ENCODE peak calls at places on chromosomes 12 and 14, in four cellular contexts. A is H1, B is K562, S is SK-N-SH. P is an unnamed sample.

GRCh38 chr14:106372870-106373657 is 846.7 kb downstream of the TMEM121 start:
- DNase-seq in S (peak), A (no peak), B (peak), P (no peak)

GRCh38 chr14:22407033-22407432 is 182.0 kb downstream of the DAD1 start:
- DNase-seq in B (no peak), A (no peak), S (no peak), P (no peak)

GRCh38 chr12:130127909-130128763 is 34.1 kb upstream of the FZD10 start:
- DNase-seq in S (no peak), B (no peak), A (no peak), P (no peak)

GRCh38 chr12:12689672-12690287 is 6.2 kb downstream of the GPR19 start:
- DNase-seq in B (no peak), S (no peak), A (no peak), P (no peak)

GRCh38 chr12:130253866-130254265 is 83.8 kb upstream of the PIWIL1 start:
- DNase-seq in A (no peak), B (no peak), S (no peak), P (no peak)

GRCh38 chr14:32329146-32329545 is at the start of gene AKAP6:
- DNase-seq in A (no peak), S (peak), B (no peak), P (no peak)

GRCh38 chr12:4824415-4824814 is 85.3 kb upstream of the KCNA1 start:
- DNase-seq in A (no peak), S (no peak), B (no peak), P (no peak)

GRCh38 chr12:5259523-5259922 is 172.4 kb upstream of the NTF3 start:
- DNase-seq in B (no peak), A (no peak), S (no peak), P (no peak)

GRCh38 chr14:97178781-97179180 is 381.6 kb downstream of the VRK1 start:
- DNase-seq in A (no peak), S (no peak), B (no peak), P (no peak)

GRCh38 chr12:95118138-95118787 is 44.8 kb upstream of the NR2C1 start:
- DNase-seq in S (no peak), B (no peak), A (no peak), P (no peak)

GRCh38 chr12:109329710-109330109 is 18.0 kb upstream of the MYO1H start:
- DNase-seq in B (no peak), A (no peak), S (no peak), P (no peak)

GRCh38 chr12:61213646-61214045 is 1046.6 kb upstream of the USP15 start:
- DNase-seq in A (no peak), S (no peak), B (no peak), P (no peak)

GRCh38 chr12:92424338-92424737 is 278.5 kb upstream of the PLEKHG7 start:
- DNase-seq in A (peak), B (no peak), S (no peak), P (no peak)

GRCh38 chr12:111287125-111287900 is 81.6 kb downstream of the PHETA1 start:
- DNase-seq in S (no peak), A (no peak), B (no peak), P (no peak)

GRCh38 chr14:80084196-80084595 is 127.1 kb downstream of the DIO2 start:
- DNase-seq in S (no peak), A (no peak), B (no peak), P (no peak)

GRCh38 chr12:52170827-52171226 is 21.0 kb downstream of the KRT80 start:
- DNase-seq in A (no peak), S (no peak), B (no peak), P (no peak)

GRCh38 chr14:90658541-90658967 is 157.7 kb downstream of the TTC7B start:
- DNase-seq in B (no peak), S (no peak), A (no peak), P (no peak)

GRCh38 chr12:126582231-126582630 is 1517.0 kb downstream of the AACS start:
- DNase-seq in A (no peak), B (no peak), S (no peak), P (no peak)

GRCh38 chr14:76926521-76927251 is 100.5 kb downstream of the LRRC74A start:
- DNase-seq in S (peak), A (no peak), B (no peak), P (no peak)

GRCh38 chr14:100679707-100680438 is 46.8 kb upstream of the DLK1 start:
- DNase-seq in B (no peak), A (no peak), S (no peak), P (no peak)

GRCh38 chr12:697426-697825 is 34.2 kb upstream of the NINJ2 start:
- DNase-seq in S (no peak), B (no peak), A (no peak), P (no peak)

GRCh38 chr12:503111-503761 is 43.5 kb downstream of the B4GALNT3 start:
- DNase-seq in S (no peak), B (no peak), A (no peak), P (no peak)

GRCh38 chr12:5514016-5514415 is 82.1 kb downstream of the NTF3 start:
- DNase-seq in S (no peak), B (no peak), A (no peak), P (no peak)

GRCh38 chr14:70909788-70910614 is 2.7 kb downstream of the PCNX1 start:
- DNase-seq in S (no peak), B (no peak), A (no peak), P (no peak)

GRCh38 chr14:72420749-72421452 is 473.0 kb downstream of the DPF3 start:
- DNase-seq in S (peak), A (peak), B (peak), P (peak)

GRCh38 chr12:107092669-107093546 is 441 bp downstream of the CRY1 start:
- DNase-seq in S (peak), A (no peak), B (peak), P (no peak)

GRCh38 chr12:77352941-77353340 is 287.6 kb upstream of the E2F7 start:
- DNase-seq in A (no peak), B (no peak), S (no peak), P (no peak)

GRCh38 chr14:103107941-103108748 is 13.6 kb downstream of the EXOC3L4 start:
- DNase-seq in B (peak), A (no peak), S (no peak), P (no peak)

GRCh38 chr12:94171595-94171930 is 23.2 kb downstream of the PLXNC1 start:
- DNase-seq in B (no peak), A (no peak), S (no peak), P (no peak)

GRCh38 chr14:87148655-87149054 is 844.3 kb downstream of the GALC start:
- DNase-seq in S (no peak), A (no peak), B (no peak), P (no peak)

GRCh38 chr12:52074006-52074405 is 4.2 kb downstream of the ATG101 start:
- DNase-seq in A (no peak), S (no peak), B (no peak), P (peak)

GRCh38 chr12:33825442-33825841 is 196.9 kb upstream of the ALG10 start:
- DNase-seq in S (no peak), B (no peak), A (no peak), P (no peak)

GRCh38 chr14:77120771-77121743 is 20.5 kb downstream of the ZDHHC22 start:
- DNase-seq in B (no peak), A (no peak), S (no peak), P (peak)

GRCh38 chr12:50003595-50003994 is 21.7 kb downstream of the RACGAP1 start:
- DNase-seq in B (no peak), A (no peak), S (no peak), P (no peak)

GRCh38 chr12:3869860-3870259 is 3.3 kb downstream of the PARP11 start:
- DNase-seq in B (no peak), S (no peak), A (no peak), P (no peak)

GRCh38 chr12:92942905-92943304 is 13.8 kb upstream of the EEA1 start:
- DNase-seq in B (no peak), S (no peak), A (no peak), P (no peak)

GRCh38 chr12:50637870-50638481 is 125.9 kb upstream of the ATF1 start:
- DNase-seq in B (no peak), S (peak), A (no peak), P (no peak)

GRCh38 chr12:44000309-44000952 is 164.6 kb downstream of the TMEM117 start:
- DNase-seq in A (peak), B (peak), S (peak), P (no peak)
- TF ChIP-seq NRF1 in A (no peak), B (no peak), S (no peak), P (no peak)

GRCh38 chr14:59771577-59771976 is 99.0 kb downstream of the RTN1 start:
- DNase-seq in B (no peak), S (peak), A (no peak), P (no peak)
- TF ChIP-seq NRF1 in B (no peak), S (no peak), A (no peak), P (no peak)

GRCh38 chr14:53879747-53880146 is 76.9 kb downstream of the BMP4 start:
- DNase-seq in A (no peak), S (no peak), B (no peak), P (no peak)

GRCh38 chr14:53881921-53882320 is 74.7 kb downstream of the BMP4 start:
- DNase-seq in A (no peak), B (no peak), S (no peak), P (no peak)

GRCh38 chr14:53882684-53883083 is 73.9 kb downstream of the BMP4 start:
- DNase-seq in B (no peak), S (no peak), A (no peak), P (no peak)

GRCh38 chr14:53880761-53881160 is 75.9 kb downstream of the BMP4 start:
- DNase-seq in S (no peak), A (no peak), B (no peak), P (no peak)

GRCh38 chr14:53881161-53881846 is 75.3 kb downstream of the BMP4 start:
- DNase-seq in S (no peak), A (no peak), B (no peak), P (no peak)
- TF ChIP-seq NRF1 in S (no peak), A (no peak), B (no peak), P (no peak)

GRCh38 chr12:102478416-102479098 is 1.8 kb downstream of the IGF1 start:
- DNase-seq in B (no peak), A (no peak), S (no peak), P (peak)
- TF ChIP-seq NRF1 in B (no peak), A (no peak), S (no peak), P (no peak)

GRCh38 chr12:63949902-63950301 is 105.4 kb downstream of the SRGAP1 start:
- DNase-seq in A (no peak), B (no peak), S (no peak), P (no peak)
- TF ChIP-seq NRF1 in A (no peak), B (no peak), S (no peak), P (no peak)

GRCh38 chr12:10126401-10126800 is 3.6 kb downstream of the CLEC7A start:
- DNase-seq in S (no peak), B (no peak), A (no peak), P (no peak)

GRCh38 chr12:10132971-10133370 is 3.0 kb upstream of the CLEC7A start:
- DNase-seq in S (no peak), A (no peak), B (no peak), P (no peak)

GRCh38 chr12:10130042-10130441 is at the start of gene CLEC7A:
- DNase-seq in B (no peak), S (no peak), A (no peak), P (peak)

GRCh38 chr12:10131101-10131632 is 1.2 kb upstream of the CLEC7A start:
- DNase-seq in B (no peak), S (no peak), A (no peak), P (no peak)

GRCh38 chr12:10128687-10129086 is 1.3 kb downstream of the CLEC7A start:
- DNase-seq in B (no peak), A (no peak), S (no peak), P (no peak)
- TF ChIP-seq NRF1 in B (no peak), A (no peak), S (no peak), P (no peak)

DNA sequence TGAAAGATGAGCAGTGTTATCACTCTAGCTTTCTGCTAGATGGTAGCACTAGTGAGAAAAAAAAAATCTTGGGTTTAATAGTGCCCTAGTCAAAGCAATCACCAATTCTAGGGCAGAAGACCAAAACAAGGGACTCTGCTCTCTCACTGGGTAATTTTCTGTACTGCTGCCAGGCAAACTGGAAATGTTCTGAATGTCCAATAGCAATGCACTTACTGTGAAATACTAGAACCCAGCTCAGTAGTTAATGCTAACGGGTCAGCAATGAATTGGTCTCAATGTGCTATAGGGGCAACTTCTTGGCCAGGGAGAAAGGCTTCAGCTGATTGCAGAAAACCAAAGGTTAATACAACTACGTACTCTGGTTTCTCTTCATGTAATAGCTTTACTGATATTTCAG is 2.2 kb downstream of the ATF7 start:
- DNase-seq in B (no peak), S (no peak), A (no peak), P (no peak)
- TF ChIP-seq NRF1 in B (no peak), S (no peak), A (no peak), P (no peak)

DNA sequence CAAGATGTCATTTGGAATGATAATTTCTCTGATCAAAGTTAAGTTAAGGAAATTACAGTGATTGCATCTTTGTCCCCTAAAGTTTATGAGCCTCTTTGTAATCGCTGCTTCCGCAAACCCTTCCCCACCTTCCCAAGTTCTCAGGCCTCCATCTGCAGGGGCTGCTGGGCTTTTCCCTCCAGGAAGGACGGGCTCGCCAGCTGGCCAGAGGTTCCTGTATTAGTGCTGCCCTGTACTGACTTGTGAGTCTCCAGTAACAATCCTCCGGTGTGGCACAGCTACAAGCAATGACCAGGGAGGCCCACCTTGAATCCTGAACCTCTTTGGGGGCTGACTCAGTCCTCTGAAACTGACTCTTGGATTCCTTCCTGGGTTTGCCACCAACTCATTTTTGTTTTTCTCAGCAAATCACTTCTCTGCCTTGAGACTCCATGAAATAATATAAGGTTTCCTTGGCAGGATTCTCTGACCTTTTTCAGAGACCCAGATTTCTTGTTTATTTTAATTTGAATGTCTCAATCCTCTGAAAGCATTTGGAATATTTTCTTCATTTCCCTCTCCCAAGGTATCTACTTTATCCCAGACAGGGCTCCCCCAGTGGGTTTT is 398.7 kb downstream of the ZFP36L1 start:
- DNase-seq in B (no peak), S (no peak), A (no peak), P (no peak)
- TF ChIP-seq NRF1 in B (no peak), S (no peak), A (no peak), P (no peak)